ENCODE peak calls at places on chromosome 16, in seven cellular contexts. C is IMR-90, Z is Caco-2, P is fibroblast of mammary gland, Q is RWPE1, M is Calu3, H is ascending aorta. L is an unnamed sample.

GRCh38 chr16:14148569-14148968 is 77.5 kb downstream of the MRTFB start:
- DNase-seq in C (peak; percentile 5), Z (no peak), P (no peak), Q (peak; percentile 68), M (peak; percentile 28), H (no peak), L (no peak)

GRCh38 chr16:21598676-21599157 is 660 bp upstream of the METTL9 start:
- DNase-seq in C (no peak), Z (no peak), P (no peak), Q (no peak), M (peak; percentile 22), H (no peak), L (no peak)

GRCh38 chr16:58317608-58318152 is 22.9 kb upstream of the PRSS54 start:
- DNase-seq in C (no peak), Z (no peak), P (no peak), Q (no peak), M (no peak), H (no peak), L (no peak)

GRCh38 chr16:9183682-9184353 is 92.4 kb downstream of the HAPSTR1 start:
- DNase-seq in C (no peak), Z (no peak), P (no peak), Q (no peak), M (no peak), H (no peak), L (no peak)

GRCh38 chr16:22065252-22065651 is 27.1 kb upstream of the VWA3A start:
- DNase-seq in C (no peak), Z (no peak), P (no peak), Q (peak; percentile 79), M (no peak), H (no peak), L (no peak)

GRCh38 chr16:67537270-67537635 is 8.6 kb downstream of the RIPOR1 start:
- DNase-seq in C (peak; percentile 36), Z (peak; percentile 56), P (peak; percentile 30), Q (peak; percentile 64), M (peak; percentile 66), H (no peak), L (no peak)

GRCh38 chr16:11613381-11614303 is 26.9 kb upstream of the LITAF start:
- DNase-seq in C (no peak), Z (no peak), P (no peak), Q (peak; percentile 90), M (peak; percentile 81), H (no peak), L (peak; percentile 88)

GRCh38 chr16:86112178-86112577 is 213.2 kb downstream of the IRF8 start:
- DNase-seq in C (no peak), Z (no peak), P (no peak), Q (no peak), M (no peak), H (no peak), L (no peak)

GRCh38 chr16:106623-107324 is 28.7 kb downstream of the MPG start:
- DNase-seq in C (peak; percentile 84), Z (peak; percentile 54), P (peak; percentile 84), Q (peak; percentile 63), M (peak; percentile 66), H (no peak), L (peak; percentile 66)

GRCh38 chr16:89257281-89257731 is 39.8 kb downstream of the ZNF778 start:
- DNase-seq in C (no peak), Z (no peak), P (no peak), Q (no peak), M (no peak), H (no peak), L (no peak)

GRCh38 chr16:58258326-58258725 is 36.5 kb downstream of the PRSS54 start:
- DNase-seq in C (no peak), Z (no peak), P (no peak), Q (no peak), M (no peak), H (no peak), L (no peak)

GRCh38 chr16:89828870-89829629 is 775 bp downstream of the SPIRE2 start:
- DNase-seq in C (no peak), Z (no peak), P (no peak), Q (no peak), M (peak; percentile 48), H (no peak), L (no peak)

GRCh38 chr16:83772806-83773205 is 35.0 kb upstream of the HSBP1 start:
- DNase-seq in C (no peak), Z (no peak), P (no peak), Q (no peak), M (no peak), H (no peak), L (no peak)

GRCh38 chr16:88302666-88303065 is 80.1 kb upstream of the ZNF469 start:
- DNase-seq in C (no peak), Z (no peak), P (no peak), Q (no peak), M (no peak), H (no peak), L (no peak)

GRCh38 chr16:12337776-12338655 is 361.5 kb downstream of the SNX29 start:
- DNase-seq in C (peak; percentile 60), Z (no peak), P (peak; percentile 32), Q (no peak), M (no peak), H (no peak), L (no peak)

GRCh38 chr16:67035364-67035763 is 6.4 kb downstream of the CBFB start:
- DNase-seq in C (no peak), Z (no peak), P (no peak), Q (no peak), M (no peak), H (no peak), L (no peak)

GRCh38 chr16:50469121-50469743 is 79.0 kb upstream of the NKD1 start:
- DNase-seq in C (no peak), Z (peak; percentile 26), P (no peak), Q (no peak), M (no peak), H (no peak), L (no peak)

GRCh38 chr16:69435977-69436729 is 11.7 kb downstream of the CYB5B start:
- DNase-seq in C (no peak), Z (no peak), P (no peak), Q (no peak), M (no peak), H (no peak), L (peak; percentile 69)

GRCh38 chr16:30892670-30893069 is 1.2 kb downstream of the BCL7C start:
- DNase-seq in C (no peak), Z (no peak), P (no peak), Q (no peak), M (no peak), H (no peak), L (no peak)

GRCh38 chr16:30893082-30893743 is 664 bp downstream of the BCL7C start:
- DNase-seq in C (no peak), Z (no peak), P (no peak), Q (no peak), M (no peak), H (no peak), L (no peak)

GRCh38 chr16:30894540-30895368 is 877 bp upstream of the BCL7C start:
- DNase-seq in C (no peak), Z (no peak), P (no peak), Q (no peak), M (no peak), H (no peak), L (no peak)

GRCh38 chr16:30895592-30896202 is 717 bp upstream of the CTF1 start:
- DNase-seq in C (no peak), Z (no peak), P (no peak), Q (no peak), M (no peak), H (no peak), L (no peak)

GRCh38 chr16:30893744-30894539 is at the start of gene BCL7C:
- DNase-seq in C (peak; percentile 80), Z (peak; percentile 93), P (peak; percentile 75), Q (peak; percentile 71), M (peak; percentile 98), H (peak; percentile 70), L (peak; percentile 90)
- TF ChIP-seq CTCF in C (peak; percentile 49), Z (peak; percentile 48), P (no peak), Q (peak; percentile 67), M (peak; percentile 34), H (peak; percentile 24), L (peak; percentile 93)

DNA sequence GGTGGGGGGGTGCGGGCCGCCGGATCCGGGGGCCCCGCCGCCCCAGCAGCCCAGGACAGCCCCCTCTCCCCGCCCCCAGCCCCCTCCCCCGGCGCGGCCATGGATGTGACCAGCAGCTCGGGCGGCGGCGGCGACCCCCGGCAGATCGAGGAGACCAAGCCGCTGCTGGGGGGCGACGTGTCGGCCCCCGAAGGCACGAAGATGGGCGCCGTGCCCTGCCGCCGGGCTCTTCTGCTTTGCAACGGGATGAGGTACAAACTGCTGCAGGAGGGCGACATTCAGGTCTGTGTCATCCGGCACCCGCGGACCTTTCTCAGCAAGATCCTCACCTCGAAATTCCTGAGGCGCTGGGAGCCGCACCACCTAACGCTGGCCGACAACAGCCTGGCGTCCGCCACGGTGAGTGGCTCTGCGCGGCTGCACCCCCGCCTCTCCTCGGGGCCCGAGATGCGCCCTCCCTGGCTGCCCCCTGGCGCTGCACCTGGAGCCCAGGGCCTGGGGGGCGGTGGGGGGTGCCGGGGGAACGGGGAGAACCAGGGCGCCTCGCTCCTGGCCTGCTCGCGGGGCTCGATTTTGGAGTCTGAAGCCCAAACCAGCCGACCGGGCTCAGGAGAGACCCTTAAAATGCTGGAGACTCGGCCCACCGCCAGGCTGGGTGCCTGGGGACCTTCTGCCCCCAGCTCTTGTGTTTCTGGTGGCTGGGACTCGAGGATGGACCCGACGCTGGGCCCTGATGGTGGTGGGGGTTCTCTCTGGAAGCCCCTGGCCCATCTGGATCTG is 725 bp downstream of the CMIP start:
- DNase-seq in C (peak; percentile 19), Z (peak; percentile 66), P (no peak), Q (peak; percentile 42), M (peak; percentile 63), H (no peak), L (no peak)
- TF ChIP-seq CTCF in C (peak; percentile 29), Z (peak; percentile 23), P (no peak), Q (no peak), M (no peak), H (peak; percentile 9), L (peak; percentile 43)

GRCh38 chr16:30972872-30973271 is 12.1 kb upstream of the HSD3B7 start:
- DNase-seq in C (peak; percentile 31), Z (no peak), P (no peak), Q (no peak), M (no peak), H (no peak), L (peak; percentile 38)
- TF ChIP-seq CTCF in C (peak; percentile 38), Z (peak; percentile 23), P (peak; percentile 12), Q (no peak), M (no peak), H (no peak), L (no peak)

GRCh38 chr16:73565263-73565662 is 517.3 kb upstream of the ZFHX3 start:
- DNase-seq in C (no peak), Z (no peak), P (no peak), Q (no peak), M (peak; percentile 19), H (no peak), L (peak; percentile 23)
- TF ChIP-seq CTCF in C (no peak), Z (peak; percentile 36), P (no peak), Q (no peak), M (no peak), H (peak; percentile 38), L (peak; percentile 57)

GRCh38 chr16:74034862-74035261 is 261.8 kb upstream of the PSMD7 start:
- DNase-seq in C (peak; percentile 11), Z (no peak), P (peak; percentile 18), Q (peak; percentile 16), M (peak; percentile 36), H (no peak), L (peak; percentile 27)
- TF ChIP-seq CTCF in C (peak; percentile 29), Z (peak; percentile 57), P (peak; percentile 43), Q (no peak), M (no peak), H (no peak), L (peak; percentile 51)